ENCODE peak calls at places on chromosome 2, in seven cellular contexts. R is heart right ventricle; X is upper lobe of right lung; I is neural crest cell; V is WTC11; F is cardiac muscle cell; K is activated T-cell treated with anti-CD3 and anti-CD28 coated beads, Interleukin-2, amount 50 U/mL, for 72 hours. A is an unnamed sample.

GRCh38 chr2:169672403-169672802 is 21.8 kb downstream of the CFAP210 start:
- DNase-seq in K (no peak), F (no peak), R (no peak), V (no peak), I (no peak), X (no peak), A (no peak)

GRCh38 chr2:235433860-235434259 is 60.0 kb upstream of the AGAP1 start:
- DNase-seq in V (no peak), R (no peak), I (no peak), F (peak; percentile 46), K (no peak), X (no peak), A (peak; percentile 29)

GRCh38 chr2:199366406-199366805 is 91.3 kb downstream of the SATB2 start:
- DNase-seq in R (no peak), X (no peak), F (no peak), K (no peak), V (no peak), I (no peak), A (peak; percentile 29)

GRCh38 chr2:187989925-187990623 is 301.6 kb upstream of the GULP1 start:
- DNase-seq in R (no peak), K (no peak), F (no peak), V (no peak), I (no peak), X (no peak), A (no peak)

GRCh38 chr2:10329880-10330699 is 27.4 kb downstream of the HPCAL1 start:
- DNase-seq in R (no peak), F (peak; percentile 33), V (no peak), I (no peak), K (peak; percentile 16), X (no peak), A (peak; percentile 78)

GRCh38 chr2:173797586-173798263 is 167.4 kb downstream of the SP3 start:
- DNase-seq in I (no peak), F (no peak), R (no peak), V (no peak), X (no peak), K (no peak), A (no peak)

GRCh38 chr2:13015941-13016340 is 299.2 kb downstream of the TRIB2 start:
- DNase-seq in F (no peak), I (no peak), X (no peak), V (no peak), K (no peak), R (no peak), A (no peak)

GRCh38 chr2:157172866-157173578 is 84.5 kb upstream of the GALNT5 start:
- DNase-seq in K (no peak), V (no peak), I (no peak), X (no peak), R (no peak), F (peak; percentile 68), A (no peak)

GRCh38 chr2:81894451-81894990 is 1590.0 kb upstream of the LRRTM1 start:
- DNase-seq in K (no peak), I (no peak), R (no peak), X (no peak), V (no peak), F (peak; percentile 15), A (no peak)

GRCh38 chr2:26675651-26676255 is 16.8 kb upstream of the KCNK3 start:
- DNase-seq in R (no peak), F (no peak), K (no peak), V (no peak), I (no peak), X (peak; percentile 42), A (no peak)

GRCh38 chr2:181308731-181309130 is 148.5 kb upstream of the ITGA4 start:
- DNase-seq in X (no peak), K (no peak), F (no peak), R (no peak), I (no peak), V (no peak), A (no peak)

GRCh38 chr2:44167311-44167907 is 1.3 kb upstream of the PPM1B start:
- DNase-seq in K (no peak), I (peak; percentile 1), X (no peak), V (no peak), F (no peak), R (no peak), A (no peak)

A was measured in Daoy.